ENCODE peak calls at places on chromosomes 3 and 15, in ten cellular contexts. B is psoas muscle, N is HCT116, P is WTC11, Z is BJ, Q is heart right ventricle, D is pancreas, F is AG04450, R is fibroblast of the aortic adventitia, Y is mesothelial cell of epicardium. T is an unnamed sample.
A peak's percentile ranks its signal among the peaks of the same experiment; 100 is the strongest.

GRCh38 chr15:89669941-89670340 is 9.2 kb downstream of the PLIN1 start:
- DNase-seq in B (no peak), R (no peak), D (no peak), P (no peak), F (no peak), Q (no peak), Z (no peak), N (no peak), Y (no peak), T (no peak)

GRCh38 chr15:97748576-97748975 is 211.9 kb upstream of the ARRDC4 start:
- DNase-seq in P (no peak), F (no peak), Y (no peak), R (no peak), Q (no peak), D (no peak), Z (no peak), B (no peak), N (no peak), T (no peak)

GRCh38 chr3:81666502-81667121 is 94.8 kb downstream of the GBE1 start:
- DNase-seq in Y (no peak), Q (no peak), F (no peak), B (no peak), P (no peak), D (no peak), Z (no peak), R (peak; percentile 64), N (no peak), T (no peak)

GRCh38 chr3:187969581-187969950 is 184.4 kb upstream of the LPP start:
- DNase-seq in R (no peak), Y (no peak), N (no peak), B (no peak), F (no peak), P (no peak), Z (no peak), Q (no peak), D (no peak), T (no peak)

GRCh38 chr15:70259640-70260066 is 161.9 kb upstream of the TLE3 start:
- DNase-seq in Z (no peak), P (peak; percentile 45), Y (no peak), B (no peak), F (no peak), R (no peak), D (no peak), N (no peak), Q (no peak), T (no peak)

GRCh38 chr3:69201658-69202057 is 79.3 kb upstream of the LMOD3 start:
- DNase-seq in D (no peak), P (no peak), R (no peak), Y (no peak), F (no peak), N (no peak), Z (no peak), B (no peak), Q (no peak), T (no peak)

GRCh38 chr15:26358708-26359107 is 414.2 kb downstream of the GABRB3 start:
- DNase-seq in Z (no peak), P (no peak), B (no peak), N (no peak), R (no peak), Q (no peak), F (no peak), D (no peak), Y (no peak), T (no peak)

GRCh38 chr3:36596411-36596810 is 167.9 kb downstream of the DCLK3 start:
- DNase-seq in P (no peak), F (no peak), R (no peak), Y (no peak), N (no peak), B (no peak), Q (no peak), D (no peak), Z (no peak), T (no peak)

GRCh38 chr15:45114076-45114750 is at the start of the genes DUOX2 and DUOXA2:
- DNase-seq in Y (no peak), R (no peak), F (no peak), P (peak; percentile 23), D (no peak), B (no peak), N (no peak), Z (no peak), Q (no peak), T (no peak)

GRCh38 chr3:10160925-10161324 is 3.8 kb upstream of the IRAK2 start:
- DNase-seq in P (no peak), B (no peak), Q (no peak), Z (no peak), F (no peak), Y (no peak), N (no peak), R (no peak), D (no peak), T (no peak)

GRCh38 chr15:30859091-30859874 is 44.4 kb upstream of the FAN1 start:
- DNase-seq in N (peak; percentile 6), Y (no peak), R (peak; percentile 46), Z (peak; percentile 9), B (no peak), Q (no peak), F (peak; percentile 11), P (no peak), D (no peak), T (peak; percentile 8)

GRCh38 chr3:155861476-155862183 is 7.4 kb upstream of the SLC33A1 start:
- DNase-seq in P (no peak), Z (no peak), B (no peak), F (no peak), N (no peak), Q (no peak), R (no peak), Y (no peak), D (no peak), T (no peak)

GRCh38 chr3:44509985-44510360 is 32.5 kb upstream of the ZNF445 start:
- DNase-seq in Q (no peak), P (no peak), R (peak; percentile 17), F (no peak), Y (no peak), Z (no peak), N (no peak), B (no peak), D (no peak), T (no peak)

GRCh38 chr15:79922512-79923067 is 25.8 kb upstream of the MTHFS start:
- DNase-seq in Y (no peak), D (no peak), R (no peak), Q (no peak), B (no peak), N (no peak), F (no peak), Z (no peak), P (no peak), T (no peak)

GRCh38 chr3:59046839-59047238 is 3.0 kb downstream of the CFAP20DC start:
- DNase-seq in Q (no peak), P (no peak), N (no peak), Y (no peak), B (no peak), F (no peak), R (no peak), Z (no peak), D (no peak), T (no peak)

GRCh38 chr15:53539878-53540277 is 219.6 kb downstream of the WDR72 start:
- DNase-seq in D (no peak), P (no peak), Y (no peak), R (no peak), Z (no peak), F (no peak), Q (no peak), B (no peak), N (no peak), T (no peak)

GRCh38 chr15:85551221-85551832 is 170.9 kb downstream of the AKAP13 start:
- DNase-seq in Y (no peak), B (no peak), F (no peak), Z (no peak), P (no peak), N (no peak), D (no peak), Q (no peak), R (peak; percentile 41), T (no peak)

GRCh38 chr15:80636675-80637074 is 58.4 kb upstream of the ABHD17C start:
- DNase-seq in F (no peak), D (no peak), P (peak; percentile 31), B (no peak), Q (no peak), R (no peak), Y (no peak), Z (no peak), N (no peak), T (no peak)

GRCh38 chr3:32821686-32822296 is 4.0 kb downstream of the TRIM71 start:
- DNase-seq in P (peak; percentile 26), F (no peak), R (no peak), Q (peak; percentile 22), B (no peak), Z (no peak), D (peak; percentile 70), Y (peak; percentile 25), N (no peak), T (no peak)
- TF ChIP-seq CTCF in P (no peak), F (no peak), R (no peak), Q (no peak), B (no peak), Z (no peak), D (no peak), Y (no peak), N (no peak), T (no peak)

GRCh38 chr3:32743934-32744333 is 58.9 kb downstream of the CNOT10 start:
- DNase-seq in Q (no peak), B (no peak), Z (peak; percentile 20), R (peak; percentile 66), N (no peak), Y (no peak), F (peak; percentile 15), D (no peak), P (no peak), T (no peak)
- TF ChIP-seq CTCF in Q (no peak), B (no peak), Z (no peak), R (no peak), N (no peak), Y (no peak), F (no peak), D (no peak), P (no peak), T (no peak)

GRCh38 chr3:114659109-114660081 is 365.6 kb downstream of the TIGIT start:
- DNase-seq in P (no peak), N (no peak), F (no peak), D (no peak), Z (no peak), Q (no peak), B (peak; percentile 6), Y (no peak), R (peak; percentile 30), T (no peak)
- TF ChIP-seq CTCF in P (no peak), N (no peak), F (no peak), D (no peak), Z (no peak), Q (no peak), B (no peak), Y (no peak), R (no peak), T (no peak)

DNA sequence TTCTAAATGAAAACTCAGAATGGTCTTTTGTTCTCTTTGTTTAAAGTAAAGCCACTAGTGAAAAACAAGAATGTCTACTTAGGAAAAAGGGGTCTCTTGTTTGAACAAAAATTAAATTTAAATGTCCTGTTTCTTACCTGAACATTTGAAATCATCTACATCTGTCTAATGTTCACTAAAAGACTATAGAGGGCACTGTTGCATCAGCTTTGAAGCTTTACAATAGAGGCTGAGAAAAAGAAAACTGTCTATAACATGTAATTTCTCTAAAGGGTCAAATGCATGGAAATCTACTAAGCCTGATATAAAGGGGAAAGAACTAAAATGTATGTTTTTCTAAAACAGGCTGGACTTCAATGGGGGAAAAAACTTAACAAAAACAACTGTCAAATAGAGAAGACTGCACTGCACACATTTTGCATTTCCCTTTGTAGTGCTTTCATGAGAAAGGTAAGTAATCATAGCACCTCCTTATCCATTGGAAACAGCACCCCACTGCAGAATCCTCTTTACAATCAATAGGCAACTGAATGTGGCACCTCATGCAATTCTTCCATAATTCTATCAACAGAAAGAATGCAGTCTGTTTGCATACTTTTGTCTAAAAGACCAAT is 26.3 kb downstream of the DPH6 start:
- DNase-seq in P (no peak), B (no peak), Q (no peak), N (peak; percentile 28), D (no peak), Y (no peak), R (peak; percentile 81), Z (no peak), F (peak; percentile 18), T (no peak)
- TF ChIP-seq CTCF in P (peak; percentile 49), B (peak; percentile 70), Q (peak; percentile 62), N (peak; percentile 77), D (peak; percentile 11), Y (peak; percentile 58), R (peak; percentile 58), Z (peak; percentile 53), F (peak; percentile 70), T (peak; percentile 82)

T was measured in neural crest cell.